ENCODE peak calls at places on chromosomes 11 and 22, in four cellular contexts. One of them, this sample, is unnamed.

GRCh38 chr11:104668797-104669463 is 229.3 kb downstream of the CASP12 start:
- DNase-seq in fibroblast of lung: peak; percentile 93
- DNase-seq in adipocyte: peak; percentile 81
- DNase-seq in hepatocyte: peak; percentile 59
- DNase-seq in this sample: no peak

GRCh38 chr22:32850591-32851517 is 49.3 kb downstream of the TIMP3 start:
- DNase-seq in hepatocyte: no peak
- DNase-seq in fibroblast of lung: no peak
- DNase-seq in adipocyte: peak; percentile 48
- DNase-seq in this sample: no peak

GRCh38 chr22:22944268-22944985 is 56.8 kb downstream of the IGLL5 start:
- DNase-seq in adipocyte: no peak
- DNase-seq in hepatocyte: peak; percentile 3
- DNase-seq in fibroblast of lung: no peak
- DNase-seq in this sample: no peak

GRCh38 chr11:132125855-132126841 is 755.7 kb downstream of the NTM start:
- DNase-seq in fibroblast of lung: peak; percentile 49
- DNase-seq in adipocyte: peak; percentile 59
- DNase-seq in hepatocyte: no peak
- DNase-seq in this sample: peak; percentile 55

GRCh38 chr11:120547871-120548681 is 36.5 kb downstream of the GRIK4 start:
- DNase-seq in hepatocyte: peak; percentile 90
- DNase-seq in fibroblast of lung: peak; percentile 97
- DNase-seq in adipocyte: peak; percentile 96
- DNase-seq in this sample: peak; percentile 96

GRCh38 chr11:29018631-29019030 is 910.4 kb downstream of the METTL15 start:
- DNase-seq in adipocyte: peak; percentile 58
- DNase-seq in hepatocyte: no peak
- DNase-seq in fibroblast of lung: peak; percentile 96
- DNase-seq in this sample: no peak

GRCh38 chr11:127059286-127060200 is 59.0 kb upstream of the KIRREL3 start:
- DNase-seq in hepatocyte: no peak
- DNase-seq in adipocyte: no peak
- DNase-seq in fibroblast of lung: peak; percentile 25
- DNase-seq in this sample: peak; percentile 32

GRCh38 chr11:104365676-104366075 is 201.7 kb upstream of the PDGFD start:
- DNase-seq in fibroblast of lung: peak; percentile 13
- DNase-seq in hepatocyte: no peak
- DNase-seq in adipocyte: no peak
- DNase-seq in this sample: no peak

GRCh38 chr11:33691051-33691864 is 9.4 kb downstream of the C11orf91 start:
- DNase-seq in hepatocyte: peak; percentile 56
- DNase-seq in adipocyte: no peak
- DNase-seq in fibroblast of lung: no peak
- DNase-seq in this sample: no peak

GRCh38 chr22:49073873-49074417 is 753.7 kb downstream of the BRD1 start:
- DNase-seq in hepatocyte: no peak
- DNase-seq in fibroblast of lung: no peak
- DNase-seq in adipocyte: no peak
- DNase-seq in this sample: no peak

GRCh38 chr11:1401656-1402221 is 12.0 kb downstream of the BRSK2 start:
- DNase-seq in hepatocyte: peak; percentile 89
- DNase-seq in adipocyte: peak; percentile 78
- DNase-seq in fibroblast of lung: peak; percentile 43
- DNase-seq in this sample: peak; percentile 59

GRCh38 chr11:1399386-1400167 is 9.8 kb downstream of the BRSK2 start:
- DNase-seq in hepatocyte: no peak
- DNase-seq in adipocyte: no peak
- DNase-seq in fibroblast of lung: no peak
- DNase-seq in this sample: no peak

GRCh38 chr11:1402355-1402754 is 12.6 kb downstream of the BRSK2 start:
- DNase-seq in fibroblast of lung: no peak
- DNase-seq in hepatocyte: no peak
- DNase-seq in adipocyte: no peak
- DNase-seq in this sample: no peak

GRCh38 chr11:1400168-1401000 is 10.7 kb downstream of the BRSK2 start:
- DNase-seq in adipocyte: no peak
- DNase-seq in hepatocyte: no peak
- DNase-seq in fibroblast of lung: no peak
- DNase-seq in this sample: no peak

DNA sequence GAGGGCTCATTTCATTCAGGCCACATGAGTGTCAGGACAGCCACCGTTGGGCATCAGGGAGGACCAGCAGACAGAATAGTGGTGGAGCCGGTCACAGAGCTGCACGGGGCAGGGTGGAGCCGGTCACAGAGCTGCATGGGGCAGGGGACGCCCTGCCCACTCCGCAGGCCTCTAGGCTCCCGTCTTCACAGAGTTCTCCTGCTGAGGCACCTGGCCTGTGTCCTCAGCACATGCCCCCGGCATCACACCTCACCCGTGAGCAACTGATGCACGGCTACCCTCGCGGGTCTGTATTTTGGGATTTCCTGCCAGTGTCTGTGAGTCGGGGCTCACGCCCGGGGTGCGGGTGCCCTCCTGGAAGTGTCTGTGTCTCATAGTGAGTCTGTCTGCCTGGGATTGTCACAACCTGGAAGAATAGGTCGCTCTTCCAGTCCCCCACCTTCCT is 11.3 kb downstream of the BRSK2 start:
- DNase-seq in fibroblast of lung: no peak
- DNase-seq in hepatocyte: no peak
- DNase-seq in adipocyte: no peak
- DNase-seq in this sample: no peak
- H3K27me3 ChIP-seq in fibroblast of lung: no peaks in the 10 kb centered on the region
- H3K27me3 ChIP-seq in hepatocyte: no peaks in the 10 kb centered on the region
- H3K27me3 ChIP-seq in adipocyte: peaks cover 37% of the 10 kb centered on the region
- H3K27me3 ChIP-seq in this sample: no peaks in the 10 kb centered on the region

DNA sequence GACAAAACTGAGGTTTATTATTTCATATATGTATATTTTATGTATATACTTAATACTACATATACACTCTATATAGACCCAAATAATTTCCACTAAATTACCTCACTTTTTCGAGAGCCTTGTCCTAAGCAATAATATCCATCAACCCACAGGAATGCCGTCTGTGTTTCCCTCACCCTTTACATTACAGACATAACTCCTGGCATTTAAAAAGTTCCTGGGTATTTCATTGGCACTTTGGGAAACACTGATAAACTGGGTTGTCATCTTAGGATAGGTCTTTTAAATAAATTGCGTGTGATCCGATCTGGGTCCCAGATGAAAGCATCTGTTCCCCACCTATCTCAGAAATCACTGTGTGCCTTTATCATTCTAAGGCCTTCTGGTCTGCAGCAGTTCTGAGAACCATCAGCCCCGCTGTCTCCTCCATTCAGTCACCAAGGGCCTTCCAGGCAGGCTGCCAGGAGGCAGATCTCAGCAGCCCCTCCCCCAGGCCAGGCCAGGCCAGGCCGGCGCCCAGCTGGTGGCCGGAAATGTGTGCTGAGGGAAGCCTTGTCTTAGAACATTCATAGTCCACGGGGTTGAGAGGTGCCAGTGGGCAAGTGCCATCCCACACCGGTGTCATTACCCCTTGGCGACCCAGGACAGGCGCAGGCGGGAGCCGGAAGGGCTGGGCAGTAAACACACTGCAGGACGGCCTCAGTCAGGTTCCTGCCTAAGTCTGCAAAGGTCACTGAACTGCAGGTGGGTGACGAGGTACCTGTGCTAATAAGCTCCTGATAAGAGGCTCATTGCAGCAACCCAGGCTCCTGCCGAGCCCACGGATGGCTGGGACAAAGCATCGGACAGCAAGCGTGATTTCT is 3.3 kb downstream of the FGF19 start:
- DNase-seq in hepatocyte: peak; percentile 83
- DNase-seq in adipocyte: peak; percentile 63
- DNase-seq in fibroblast of lung: peak; percentile 56
- DNase-seq in this sample: peak; percentile 32
- H3K27me3 ChIP-seq in hepatocyte: peaks cover 39% of the 10 kb centered on the region
- H3K27me3 ChIP-seq in adipocyte: peaks cover 55% of the 10 kb centered on the region
- H3K27me3 ChIP-seq in fibroblast of lung: peaks cover 30% of the 10 kb centered on the region
- H3K27me3 ChIP-seq in this sample: peaks cover 9% of the 10 kb centered on the region

GRCh38 chr11:116485425-116485824 is 287.4 kb downstream of the BUD13 start:
- DNase-seq in fibroblast of lung: no peak
- DNase-seq in hepatocyte: peak; percentile 52
- DNase-seq in adipocyte: no peak
- DNase-seq in this sample: no peak

GRCh38 chr11:116482716-116483115 is 290.1 kb downstream of the BUD13 start:
- DNase-seq in hepatocyte: peak; percentile 32
- DNase-seq in fibroblast of lung: no peak
- DNase-seq in adipocyte: no peak
- DNase-seq in this sample: no peak

GRCh38 chr11:116478676-116479075 is 294.1 kb downstream of the BUD13 start:
- DNase-seq in hepatocyte: no peak
- DNase-seq in fibroblast of lung: no peak
- DNase-seq in adipocyte: no peak
- DNase-seq in this sample: no peak

GRCh38 chr11:116478205-116478604 is 294.6 kb downstream of the BUD13 start:
- DNase-seq in adipocyte: no peak
- DNase-seq in fibroblast of lung: no peak
- DNase-seq in hepatocyte: no peak
- DNase-seq in this sample: no peak

GRCh38 chr11:116481126-116481644 is 291.6 kb downstream of the BUD13 start:
- DNase-seq in fibroblast of lung: no peak
- DNase-seq in hepatocyte: no peak
- DNase-seq in adipocyte: no peak
- DNase-seq in this sample: no peak
- H3K27me3 ChIP-seq in fibroblast of lung: no peaks in the 10 kb centered on the region
- H3K27me3 ChIP-seq in hepatocyte: peaks cover 2% of the 10 kb centered on the region
- H3K27me3 ChIP-seq in adipocyte: peaks cover 24% of the 10 kb centered on the region
- H3K27me3 ChIP-seq in this sample: no peaks in the 10 kb centered on the region

DNA sequence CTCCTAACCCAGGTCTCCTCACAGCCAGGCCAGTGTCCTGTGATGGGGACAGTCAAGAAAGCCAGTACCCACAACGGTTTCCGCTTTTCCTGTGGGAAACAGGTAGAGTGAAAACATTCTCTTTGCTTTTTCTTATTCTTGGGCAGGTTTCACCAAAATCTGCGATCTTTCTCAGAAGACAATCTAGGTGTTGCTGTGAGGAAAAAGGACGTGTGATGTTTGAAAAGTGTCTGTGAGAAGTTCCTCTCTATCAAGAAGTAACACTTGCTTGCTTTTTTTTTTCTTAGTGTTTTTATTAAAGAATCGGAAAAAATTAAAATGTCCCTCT is 9.2 kb upstream of the IL2RB start:
- DNase-seq in hepatocyte: no peak
- DNase-seq in fibroblast of lung: no peak
- DNase-seq in adipocyte: no peak
- DNase-seq in this sample: no peak
- H3K27me3 ChIP-seq in hepatocyte: no peaks in the 10 kb centered on the region
- H3K27me3 ChIP-seq in fibroblast of lung: peaks cover 13% of the 10 kb centered on the region
- H3K27me3 ChIP-seq in adipocyte: peaks cover 57% of the 10 kb centered on the region
- H3K27me3 ChIP-seq in this sample: no peaks in the 10 kb centered on the region